ENCODE peak calls at places on chromosome 21, in seven cellular contexts. J is uterus, Z is tibial nerve, P is H9, F is AG10803, U is ovary, M is glutamatergic neuron. V is an unnamed sample.

GRCh38 chr21:44523567-44524181 is 16.3 kb downstream of the KRTAP10-1 start:
- DNase-seq in U (no peak), M (no peak), J (no peak), P (no peak), F (no peak), Z (no peak), V (no peak)

GRCh38 chr21:44658511-44658910 is 779 bp downstream of the KRTAP12-3 start:
- DNase-seq in P (no peak), J (no peak), Z (no peak), F (no peak), U (no peak), M (no peak), V (no peak)

GRCh38 chr21:34890724-34891609 is 158.1 kb downstream of the RUNX1 start:
- DNase-seq in M (no peak), F (peak), P (peak), J (no peak), Z (no peak), U (peak), V (no peak)

GRCh38 chr21:38286739-38287426 is 30.1 kb downstream of the KCNJ15 start:
- DNase-seq in Z (no peak), J (no peak), U (no peak), M (no peak), P (no peak), F (peak), V (no peak)

GRCh38 chr21:32772281-32773047 is 909 bp upstream of the PAXBP1 start:
- DNase-seq in J (peak), M (no peak), U (peak), F (peak), Z (peak), P (no peak), V (no peak)

GRCh38 chr21:17777321-17777720 is 41.8 kb downstream of the C21orf91 start:
- DNase-seq in Z (no peak), U (no peak), J (no peak), P (no peak), M (no peak), F (no peak), V (no peak)

GRCh38 chr21:44708866-44709425 is 2.4 kb downstream of the TSPEAR start:
- DNase-seq in P (no peak), J (peak), Z (no peak), U (peak), M (no peak), F (no peak), V (peak)

GRCh38 chr21:35026617-35027557 is 22.2 kb downstream of the RUNX1 start:
- DNase-seq in J (peak), P (peak), U (peak), F (peak), Z (peak), M (peak), V (no peak)

GRCh38 chr21:26572026-26572425 is 1.1 kb downstream of the CYYR1 start:
- DNase-seq in Z (no peak), P (no peak), J (no peak), F (no peak), U (no peak), M (no peak), V (no peak)

GRCh38 chr21:35150562-35151226 is 101.6 kb upstream of the RUNX1 start:
- DNase-seq in U (no peak), P (no peak), M (no peak), Z (no peak), F (peak), J (no peak), V (no peak)

GRCh38 chr21:39668369-39668768 is 55.6 kb downstream of the B3GALT5 start:
- DNase-seq in F (no peak), M (no peak), J (no peak), Z (no peak), P (peak), U (no peak), V (no peak)

GRCh38 chr21:39314155-39315027 is 959 bp upstream of the BRWD1 start:
- DNase-seq in P (peak), U (peak), F (peak), M (no peak), J (peak), Z (peak), V (no peak)

GRCh38 chr21:29117372-29117955 is 13.0 kb upstream of the MAP3K7CL start:
- DNase-seq in J (no peak), M (no peak), P (no peak), Z (no peak), U (no peak), F (no peak), V (no peak)

GRCh38 chr21:9839011-9839661 is 682.2 kb upstream of the TPTE start:
- DNase-seq in U (no peak), M (no peak), Z (no peak), P (peak), F (no peak), J (no peak), V (no peak)

GRCh38 chr21:15722591-15723324 is 7.0 kb upstream of the USP25 start:
- DNase-seq in Z (no peak), M (no peak), J (no peak), F (no peak), P (peak), U (no peak), V (no peak)

GRCh38 chr21:40719615-40720014 is 127.3 kb downstream of the DSCAM start:
- DNase-seq in J (no peak), Z (no peak), M (no peak), U (no peak), F (no peak), P (no peak), V (no peak)
- TF ChIP-seq CTCF in J (no peak), Z (no peak), M (no peak), U (no peak), F (no peak), P (peak), V (no peak)

DNA sequence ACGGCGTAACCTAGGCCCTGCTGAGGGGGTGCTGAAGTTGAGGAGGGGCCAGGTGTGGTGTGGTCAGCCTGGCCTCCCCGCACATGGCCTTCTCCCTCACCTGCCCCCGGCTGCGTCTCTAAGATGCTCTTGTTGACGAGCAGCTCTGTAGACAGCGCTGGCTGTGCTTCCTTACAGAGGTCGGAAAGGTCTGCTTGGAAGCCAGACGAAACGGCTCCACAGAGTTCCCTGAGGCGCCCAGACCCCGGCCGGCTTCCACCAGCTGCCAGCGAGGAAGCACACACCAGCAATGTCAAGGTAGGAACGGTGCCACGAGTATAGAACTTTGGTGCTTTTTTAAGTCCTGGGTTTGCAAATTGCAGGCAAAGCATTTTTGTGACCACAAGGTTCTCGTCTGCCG is 18.8 kb upstream of the DIP2A start:
- DNase-seq in U (no peak), J (no peak), Z (no peak), M (no peak), P (no peak), F (no peak), V (no peak)
- TF ChIP-seq CTCF in U (no peak), J (no peak), Z (no peak), M (no peak), P (no peak), F (no peak), V (no peak)

GRCh38 chr21:36261459-36261858 is 58.5 kb upstream of the MORC3 start:
- DNase-seq in F (no peak), Z (no peak), U (no peak), P (no peak), M (no peak), J (no peak), V (no peak)

GRCh38 chr21:36263797-36264196 is 56.2 kb upstream of the MORC3 start:
- DNase-seq in J (no peak), F (no peak), M (no peak), P (no peak), U (no peak), Z (no peak), V (no peak)

GRCh38 chr21:36257657-36258056 is 62.3 kb upstream of the MORC3 start:
- DNase-seq in J (no peak), P (no peak), U (no peak), Z (no peak), F (no peak), M (no peak), V (no peak)

GRCh38 chr21:36260030-36260787 is 59.8 kb upstream of the MORC3 start:
- DNase-seq in J (peak), F (peak), U (no peak), M (no peak), P (no peak), Z (peak), V (no peak)

DNA sequence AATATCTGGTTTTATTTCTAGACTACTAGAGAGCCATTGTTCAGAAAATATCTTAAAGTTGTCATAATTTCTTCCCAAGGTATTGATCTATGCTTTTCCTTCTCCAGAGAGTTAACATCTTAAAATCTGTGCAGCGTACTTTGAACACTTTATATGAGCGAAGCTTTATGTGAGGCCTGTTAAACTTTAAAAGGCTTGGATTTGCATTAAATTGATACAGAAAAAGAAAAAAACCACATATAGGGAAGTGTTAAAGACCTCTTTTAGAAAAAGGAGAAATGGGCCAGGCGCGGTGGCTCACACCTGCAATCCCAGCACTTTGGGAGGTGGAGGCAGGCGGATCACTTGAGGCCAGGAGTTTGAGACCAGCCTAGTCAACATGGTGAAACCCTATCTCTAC is 59.2 kb upstream of the MORC3 start:
- DNase-seq in U (no peak), Z (no peak), F (no peak), M (no peak), J (no peak), P (no peak), V (no peak)
- TF ChIP-seq CTCF in U (no peak), Z (no peak), F (no peak), M (peak), J (no peak), P (peak), V (no peak)

GRCh38 chr21:33855190-33855589 is 60.4 kb downstream of the ATP5PO start:
- DNase-seq in U (no peak), F (no peak), Z (no peak), J (no peak), P (peak), M (no peak), V (no peak)
- TF ChIP-seq CTCF in U (no peak), F (no peak), Z (no peak), J (no peak), P (peak), M (no peak), V (no peak)